ENCODE peak calls at places on chromosomes 1 and 21, in seven cellular contexts. X is tibial artery; V is CD8-positive, alpha-beta T cell; M is lung; P is lower lobe of right lung; E is DND-41; J is mammary epithelial cell. S is an unnamed sample.

GRCh38 chr1:244749230-244750016 is 86.0 kb upstream of the COX20 start:
- DNase-seq in X (no peak), E (no peak), V (no peak), P (no peak), J (no peak), M (no peak), S (no peak)

GRCh38 chr1:106063510-106063909 is 993.0 kb upstream of the PRMT6 start:
- DNase-seq in J (no peak), E (no peak), X (no peak), M (no peak), V (no peak), P (no peak), S (no peak)

GRCh38 chr21:15741510-15741909 is 11.7 kb downstream of the USP25 start:
- DNase-seq in P (no peak), M (no peak), E (no peak), J (peak; percentile 43), V (no peak), X (no peak), S (no peak)

GRCh38 chr1:114094303-114094663 is 59.4 kb downstream of the SYT6 start:
- DNase-seq in V (no peak), J (peak; percentile 23), X (no peak), E (no peak), M (no peak), P (no peak), S (no peak)

GRCh38 chr1:188689542-188689941 is 1788.1 kb downstream of the BRINP3 start:
- DNase-seq in P (no peak), V (no peak), M (no peak), E (no peak), X (no peak), J (peak; percentile 56), S (no peak)

GRCh38 chr1:233614173-233614742 is 352 bp downstream of the KCNK1 start:
- DNase-seq in V (no peak), M (no peak), X (peak; percentile 66), E (no peak), J (peak; percentile 70), P (peak; percentile 51), S (peak; percentile 52)

GRCh38 chr1:162916407-162916806 is 55.4 kb upstream of the CCDC190 start:
- DNase-seq in E (no peak), X (no peak), M (no peak), J (peak; percentile 73), V (no peak), P (no peak), S (no peak)

GRCh38 chr1:78673120-78673519 is 23.5 kb downstream of the IFI44 start:
- DNase-seq in X (no peak), P (no peak), M (no peak), V (no peak), E (peak; percentile 21), J (no peak), S (peak; percentile 20)

GRCh38 chr1:154669464-154670282 is 61.7 kb upstream of the ADAR start:
- DNase-seq in J (peak; percentile 57), V (peak; percentile 60), M (peak; percentile 79), P (peak; percentile 80), E (peak; percentile 55), X (peak; percentile 73), S (peak; percentile 78)

GRCh38 chr1:67655581-67655980 is 29.4 kb upstream of the GADD45A start:
- DNase-seq in J (no peak), P (no peak), X (no peak), V (no peak), E (no peak), M (no peak), S (no peak)

GRCh38 chr1:185154912-185155513 is 1.7 kb downstream of the TRMT1L start:
- DNase-seq in X (no peak), P (no peak), V (no peak), M (no peak), E (no peak), J (peak; percentile 11), S (no peak)

GRCh38 chr1:100353988-100354387 is 1.7 kb downstream of the CDC14A start:
- DNase-seq in E (no peak), J (peak; percentile 44), V (no peak), P (no peak), M (no peak), X (no peak), S (peak; percentile 26)

GRCh38 chr1:167669209-167670139 is 39.4 kb downstream of the RCSD1 start:
- DNase-seq in P (no peak), E (no peak), V (no peak), J (no peak), M (no peak), X (no peak), S (no peak)

GRCh38 chr1:211482306-211482705 is 9.7 kb downstream of the RD3 start:
- DNase-seq in V (no peak), J (no peak), M (no peak), E (no peak), P (no peak), X (peak; percentile 17), S (no peak)

GRCh38 chr1:44423706-44424546 is 18.9 kb downstream of the RNF220 start:
- DNase-seq in P (peak; percentile 62), J (peak; percentile 81), M (peak; percentile 87), V (no peak), X (peak; percentile 82), E (peak; percentile 44), S (no peak)

GRCh38 chr1:150322310-150322709 is 977 bp downstream of the PRPF3 start:
- DNase-seq in J (peak; percentile 62), V (no peak), X (no peak), M (no peak), E (no peak), P (no peak), S (no peak)

GRCh38 chr1:226038661-226039060 is 23.9 kb upstream of the H3-3A start:
- DNase-seq in V (no peak), X (no peak), J (no peak), E (no peak), P (no peak), M (no peak), S (no peak)

GRCh38 chr1:226035915-226036314 is 26.6 kb upstream of the H3-3A start:
- DNase-seq in P (no peak), V (no peak), M (no peak), X (no peak), E (no peak), J (no peak), S (no peak)

GRCh38 chr1:226044514-226045132 is 17.9 kb upstream of the H3-3A start:
- DNase-seq in E (no peak), M (no peak), P (no peak), V (no peak), X (no peak), J (no peak), S (no peak)

GRCh38 chr1:226046240-226046639 is 16.3 kb upstream of the H3-3A start:
- DNase-seq in V (no peak), P (no peak), J (peak; percentile 91), E (no peak), X (no peak), M (no peak), S (no peak)

GRCh38 chr1:226041419-226041818 is 21.1 kb upstream of the H3-3A start:
- DNase-seq in X (no peak), M (no peak), J (no peak), P (no peak), E (no peak), V (no peak), S (no peak)
- H3K9me3 ChIP-seq in X (no peaks in the 10 kb centered on the region), M (no peaks in the 10 kb centered on the region), J (no peaks in the 10 kb centered on the region), P (no peaks in the 10 kb centered on the region), E (no peaks in the 10 kb centered on the region), V (no peaks in the 10 kb centered on the region), S (no peaks in the 10 kb centered on the region)

GRCh38 chr1:23126200-23126599 is 42.5 kb downstream of the LUZP1 start:
- DNase-seq in M (no peak), P (no peak), X (no peak), E (no peak), V (no peak), J (no peak), S (no peak)
- H3K4me3 ChIP-seq in M (no peak overlapping the region), P (no peak overlapping the region), X (no peak overlapping the region), E (no peak overlapping the region), V (no peak overlapping the region), J (no peak overlapping the region), S (no peak overlapping the region)

GRCh38 chr1:25544819-25545218 is 1.4 kb downstream of the LDLRAP1 start:
- DNase-seq in P (peak; percentile 22), E (no peak), J (no peak), M (peak; percentile 46), X (peak; percentile 86), V (no peak), S (no peak)

GRCh38 chr1:25543106-25543424 is 341 bp upstream of the LDLRAP1 start:
- DNase-seq in P (no peak), E (no peak), M (no peak), V (no peak), J (no peak), X (no peak), S (no peak)

GRCh38 chr1:25545767-25546166 is 2.4 kb downstream of the LDLRAP1 start:
- DNase-seq in J (no peak), E (no peak), V (no peak), M (no peak), X (no peak), P (no peak), S (no peak)

GRCh38 chr1:25543425-25544242 is at the start of gene LDLRAP1:
- DNase-seq in P (peak; percentile 83), X (peak; percentile 87), M (peak; percentile 76), V (peak; percentile 48), J (peak; percentile 70), E (no peak), S (peak; percentile 51)

DNA sequence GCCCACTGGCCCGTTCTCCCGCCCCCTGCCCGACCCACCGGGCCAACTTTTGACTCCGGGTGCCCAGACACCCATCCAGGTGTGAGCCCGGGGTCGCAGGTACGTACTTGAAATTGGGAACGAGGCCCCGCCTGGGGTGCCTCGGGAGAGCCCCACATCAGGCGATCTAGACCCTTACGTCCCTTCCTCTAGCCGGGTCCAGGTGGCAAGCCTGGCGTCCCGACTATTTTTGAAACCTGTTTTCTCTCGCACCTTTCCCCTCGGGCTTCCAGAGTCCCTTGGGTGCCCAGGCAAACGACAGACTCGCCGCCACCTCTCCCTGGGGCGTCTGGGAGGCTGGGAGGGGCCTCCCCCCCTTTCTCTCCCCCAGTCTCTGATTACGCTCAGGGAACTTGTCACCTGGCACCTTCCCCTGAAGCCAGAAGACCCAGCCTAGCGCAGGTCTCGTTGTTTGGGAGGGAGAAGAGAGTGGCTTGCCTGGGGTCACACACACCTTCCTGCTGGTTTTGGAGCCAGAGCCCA is 898 bp downstream of the LDLRAP1 start:
- DNase-seq in X (no peak), P (no peak), V (no peak), M (no peak), J (no peak), E (no peak), S (no peak)
- H3K4me1 ChIP-seq in X (peaks cover 27% of the 10 kb centered on the region), P (peaks cover 45% of the 10 kb centered on the region), V (peaks cover 48% of the 10 kb centered on the region), M (peaks cover 16% of the 10 kb centered on the region), J (peaks cover 15% of the 10 kb centered on the region), E (no peaks in the 10 kb centered on the region), S (peaks cover 10% of the 10 kb centered on the region)

GRCh38 chr1:247054992-247055415 is 23.6 kb downstream of the ZNF670 start:
- DNase-seq in M (no peak), P (no peak), E (no peak), V (no peak), X (no peak), J (peak; percentile 18), S (no peak)

GRCh38 chr1:247060771-247061170 is 17.8 kb downstream of the ZNF670 start:
- DNase-seq in E (no peak), V (no peak), M (no peak), X (no peak), P (no peak), J (no peak), S (no peak)

DNA sequence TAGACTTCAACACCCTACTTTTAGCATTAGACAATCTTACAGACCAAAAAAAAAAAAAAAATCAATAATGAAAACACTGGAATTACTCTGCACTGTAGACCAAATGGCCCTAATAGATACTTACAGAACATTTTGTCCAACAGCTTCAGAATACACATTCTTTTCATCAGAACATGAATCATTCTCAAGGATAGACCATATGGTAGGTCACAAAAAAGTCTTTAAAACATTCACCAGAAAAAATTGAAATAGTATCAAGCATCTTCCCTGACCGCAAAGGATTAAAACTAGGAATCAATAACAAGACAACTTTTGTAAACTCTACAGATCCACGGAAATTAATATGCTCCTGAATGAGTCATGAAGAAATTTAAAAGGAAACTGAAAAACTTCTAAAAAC is 22.5 kb downstream of the ZNF670 start:
- DNase-seq in X (no peak), P (no peak), E (no peak), M (no peak), J (no peak), V (no peak), S (no peak)
- H3K9me3 ChIP-seq in X (no peaks in the 10 kb centered on the region), P (peaks cover 59% of the 10 kb centered on the region), E (peaks cover 62% of the 10 kb centered on the region), M (peaks cover 6% of the 10 kb centered on the region), J (peaks cover 31% of the 10 kb centered on the region), V (peaks cover 31% of the 10 kb centered on the region), S (peaks cover 51% of the 10 kb centered on the region)